ENCODE peak calls at places on chromosomes 13 and 19, in five cellular contexts. One of them, this sample, is unnamed.

GRCh38 chr19:7759156-7759555 is 3.9 kb upstream of the CLEC4M start:
- DNase-seq in stimulated activated CD4-positive, alpha-beta T cell treated with anti-CD3 and anti-CD28 coated beads, Interleukin-4, amount 100 ng/mL, for 4 hours: no peak
- DNase-seq in fibroblast of pulmonary artery: no peak
- DNase-seq in kidney tubule cell: no peak
- DNase-seq in anterior cingulate cortex: no peak
- DNase-seq in this sample: no peak

GRCh38 chr13:48161530-48162179 is 66.8 kb upstream of the MED4 start:
- DNase-seq in stimulated activated CD4-positive, alpha-beta T cell treated with anti-CD3 and anti-CD28 coated beads, Interleukin-4, amount 100 ng/mL, for 4 hours: no peak
- DNase-seq in fibroblast of pulmonary artery: no peak
- DNase-seq in kidney tubule cell: no peak
- DNase-seq in anterior cingulate cortex: peak
- DNase-seq in this sample: no peak

GRCh38 chr19:6227941-6228325 is 51.8 kb downstream of the MLLT1 start:
- DNase-seq in stimulated activated CD4-positive, alpha-beta T cell treated with anti-CD3 and anti-CD28 coated beads, Interleukin-4, amount 100 ng/mL, for 4 hours: no peak
- DNase-seq in fibroblast of pulmonary artery: no peak
- DNase-seq in kidney tubule cell: no peak
- DNase-seq in anterior cingulate cortex: no peak
- DNase-seq in this sample: no peak

GRCh38 chr19:16328824-16329482 is 4.3 kb downstream of the KLF2 start:
- DNase-seq in stimulated activated CD4-positive, alpha-beta T cell treated with anti-CD3 and anti-CD28 coated beads, Interleukin-4, amount 100 ng/mL, for 4 hours: peak
- DNase-seq in fibroblast of pulmonary artery: peak
- DNase-seq in kidney tubule cell: no peak
- DNase-seq in anterior cingulate cortex: no peak
- DNase-seq in this sample: no peak

GRCh38 chr19:42831221-42832019 is 48.1 kb downstream of the PSG1 start:
- DNase-seq in stimulated activated CD4-positive, alpha-beta T cell treated with anti-CD3 and anti-CD28 coated beads, Interleukin-4, amount 100 ng/mL, for 4 hours: no peak
- DNase-seq in fibroblast of pulmonary artery: no peak
- DNase-seq in kidney tubule cell: peak
- DNase-seq in anterior cingulate cortex: no peak
- DNase-seq in this sample: no peak

GRCh38 chr19:49790866-49791265 is 22.2 kb downstream of the FUZ start:
- DNase-seq in stimulated activated CD4-positive, alpha-beta T cell treated with anti-CD3 and anti-CD28 coated beads, Interleukin-4, amount 100 ng/mL, for 4 hours: no peak
- DNase-seq in fibroblast of pulmonary artery: peak
- DNase-seq in kidney tubule cell: no peak
- DNase-seq in anterior cingulate cortex: no peak
- DNase-seq in this sample: no peak

GRCh38 chr13:39886336-39886735 is 230.9 kb downstream of the COG6 start:
- DNase-seq in stimulated activated CD4-positive, alpha-beta T cell treated with anti-CD3 and anti-CD28 coated beads, Interleukin-4, amount 100 ng/mL, for 4 hours: no peak
- DNase-seq in fibroblast of pulmonary artery: no peak
- DNase-seq in kidney tubule cell: no peak
- DNase-seq in anterior cingulate cortex: no peak
- DNase-seq in this sample: no peak

GRCh38 chr19:1000095-1000494 is at the start of gene GRIN3B:
- DNase-seq in stimulated activated CD4-positive, alpha-beta T cell treated with anti-CD3 and anti-CD28 coated beads, Interleukin-4, amount 100 ng/mL, for 4 hours: peak
- DNase-seq in fibroblast of pulmonary artery: peak
- DNase-seq in kidney tubule cell: peak
- DNase-seq in anterior cingulate cortex: no peak
- DNase-seq in this sample: peak

GRCh38 chr13:107202371-107203023 is 634.6 kb upstream of the ARGLU1 start:
- DNase-seq in stimulated activated CD4-positive, alpha-beta T cell treated with anti-CD3 and anti-CD28 coated beads, Interleukin-4, amount 100 ng/mL, for 4 hours: no peak
- DNase-seq in fibroblast of pulmonary artery: peak
- DNase-seq in kidney tubule cell: peak
- DNase-seq in anterior cingulate cortex: no peak
- DNase-seq in this sample: no peak

GRCh38 chr19:33947565-33947964 is 150.9 kb downstream of the KCTD15 start:
- DNase-seq in stimulated activated CD4-positive, alpha-beta T cell treated with anti-CD3 and anti-CD28 coated beads, Interleukin-4, amount 100 ng/mL, for 4 hours: no peak
- DNase-seq in fibroblast of pulmonary artery: peak
- DNase-seq in kidney tubule cell: peak
- DNase-seq in anterior cingulate cortex: no peak
- DNase-seq in this sample: no peak

GRCh38 chr19:20167020-20167644 is at the start of gene ZNF486:
- DNase-seq in stimulated activated CD4-positive, alpha-beta T cell treated with anti-CD3 and anti-CD28 coated beads, Interleukin-4, amount 100 ng/mL, for 4 hours: peak
- DNase-seq in fibroblast of pulmonary artery: peak
- DNase-seq in kidney tubule cell: peak
- DNase-seq in anterior cingulate cortex: peak
- DNase-seq in this sample: peak

GRCh38 chr13:77519808-77520207 is 15.7 kb upstream of the SCEL start:
- DNase-seq in stimulated activated CD4-positive, alpha-beta T cell treated with anti-CD3 and anti-CD28 coated beads, Interleukin-4, amount 100 ng/mL, for 4 hours: no peak
- DNase-seq in fibroblast of pulmonary artery: peak
- DNase-seq in kidney tubule cell: peak
- DNase-seq in anterior cingulate cortex: no peak
- DNase-seq in this sample: no peak

GRCh38 chr19:5225486-5226345 is 114.9 kb downstream of the PTPRS start:
- DNase-seq in stimulated activated CD4-positive, alpha-beta T cell treated with anti-CD3 and anti-CD28 coated beads, Interleukin-4, amount 100 ng/mL, for 4 hours: no peak
- DNase-seq in fibroblast of pulmonary artery: no peak
- DNase-seq in kidney tubule cell: no peak
- DNase-seq in anterior cingulate cortex: peak
- DNase-seq in this sample: no peak

GRCh38 chr19:40612831-40613668 is 11.9 kb downstream of the LTBP4 start:
- DNase-seq in stimulated activated CD4-positive, alpha-beta T cell treated with anti-CD3 and anti-CD28 coated beads, Interleukin-4, amount 100 ng/mL, for 4 hours: peak
- DNase-seq in fibroblast of pulmonary artery: peak
- DNase-seq in kidney tubule cell: no peak
- DNase-seq in anterior cingulate cortex: no peak
- DNase-seq in this sample: no peak